ENCODE peak calls at places on chromosomes 7 and 10, in seven cellular contexts. One of them, this sample, is unnamed. For H3K4me1, the result is how much of the 10 kb centered on the place peaks cover.

GRCh38 chr10:72821606-72822005 is 71.9 kb upstream of the OIT3 start:
- DNase-seq in SJSA1: no peak
- DNase-seq in esophagus muscularis mucosa: no peak
- DNase-seq in CD4-positive, alpha-beta memory T cell: no peak
- DNase-seq in neural progenitor cell: no peak
- DNase-seq in astrocyte: peak
- DNase-seq in fibroblast of lung: peak
- DNase-seq in this sample: no peak

GRCh38 chr10:77350711-77351119 is 286.9 kb downstream of the KCNMA1 start:
- DNase-seq in esophagus muscularis mucosa: no peak
- DNase-seq in neural progenitor cell: no peak
- DNase-seq in astrocyte: peak
- DNase-seq in CD4-positive, alpha-beta memory T cell: no peak
- DNase-seq in fibroblast of lung: peak
- DNase-seq in SJSA1: peak
- DNase-seq in this sample: peak

GRCh38 chr10:99869581-99869980 is 87.1 kb downstream of the ABCC2 start:
- DNase-seq in esophagus muscularis mucosa: no peak
- DNase-seq in SJSA1: no peak
- DNase-seq in CD4-positive, alpha-beta memory T cell: no peak
- DNase-seq in neural progenitor cell: no peak
- DNase-seq in astrocyte: no peak
- DNase-seq in fibroblast of lung: no peak
- DNase-seq in this sample: no peak

GRCh38 chr7:151086802-151087246 is 549 bp downstream of the AGAP3 start:
- DNase-seq in SJSA1: peak
- DNase-seq in astrocyte: no peak
- DNase-seq in CD4-positive, alpha-beta memory T cell: no peak
- DNase-seq in neural progenitor cell: peak
- DNase-seq in fibroblast of lung: no peak
- DNase-seq in esophagus muscularis mucosa: no peak
- DNase-seq in this sample: no peak

GRCh38 chr7:158908552-158908951 is 52.2 kb downstream of the DYNC2I1 start:
- DNase-seq in fibroblast of lung: no peak
- DNase-seq in esophagus muscularis mucosa: no peak
- DNase-seq in CD4-positive, alpha-beta memory T cell: no peak
- DNase-seq in neural progenitor cell: no peak
- DNase-seq in SJSA1: no peak
- DNase-seq in astrocyte: no peak
- DNase-seq in this sample: no peak

GRCh38 chr7:42197391-42197790 is 39.6 kb downstream of the GLI3 start:
- DNase-seq in esophagus muscularis mucosa: no peak
- DNase-seq in neural progenitor cell: peak
- DNase-seq in SJSA1: no peak
- DNase-seq in fibroblast of lung: peak
- DNase-seq in astrocyte: peak
- DNase-seq in CD4-positive, alpha-beta memory T cell: no peak
- DNase-seq in this sample: no peak

GRCh38 chr7:130894146-130895005 is 160.4 kb upstream of the KLF14 start:
- DNase-seq in esophagus muscularis mucosa: no peak
- DNase-seq in fibroblast of lung: peak
- DNase-seq in astrocyte: peak
- DNase-seq in CD4-positive, alpha-beta memory T cell: no peak
- DNase-seq in neural progenitor cell: no peak
- DNase-seq in SJSA1: peak
- DNase-seq in this sample: peak

GRCh38 chr7:35565927-35566326 is 129.0 kb downstream of the HERPUD2 start:
- DNase-seq in esophagus muscularis mucosa: no peak
- DNase-seq in astrocyte: no peak
- DNase-seq in fibroblast of lung: peak
- DNase-seq in neural progenitor cell: no peak
- DNase-seq in SJSA1: no peak
- DNase-seq in CD4-positive, alpha-beta memory T cell: no peak
- DNase-seq in this sample: peak

GRCh38 chr10:74640134-74640533 is 186.3 kb upstream of the KAT6B start:
- DNase-seq in astrocyte: peak
- DNase-seq in SJSA1: no peak
- DNase-seq in fibroblast of lung: peak
- DNase-seq in CD4-positive, alpha-beta memory T cell: no peak
- DNase-seq in neural progenitor cell: peak
- DNase-seq in esophagus muscularis mucosa: no peak
- DNase-seq in this sample: no peak

DNA sequence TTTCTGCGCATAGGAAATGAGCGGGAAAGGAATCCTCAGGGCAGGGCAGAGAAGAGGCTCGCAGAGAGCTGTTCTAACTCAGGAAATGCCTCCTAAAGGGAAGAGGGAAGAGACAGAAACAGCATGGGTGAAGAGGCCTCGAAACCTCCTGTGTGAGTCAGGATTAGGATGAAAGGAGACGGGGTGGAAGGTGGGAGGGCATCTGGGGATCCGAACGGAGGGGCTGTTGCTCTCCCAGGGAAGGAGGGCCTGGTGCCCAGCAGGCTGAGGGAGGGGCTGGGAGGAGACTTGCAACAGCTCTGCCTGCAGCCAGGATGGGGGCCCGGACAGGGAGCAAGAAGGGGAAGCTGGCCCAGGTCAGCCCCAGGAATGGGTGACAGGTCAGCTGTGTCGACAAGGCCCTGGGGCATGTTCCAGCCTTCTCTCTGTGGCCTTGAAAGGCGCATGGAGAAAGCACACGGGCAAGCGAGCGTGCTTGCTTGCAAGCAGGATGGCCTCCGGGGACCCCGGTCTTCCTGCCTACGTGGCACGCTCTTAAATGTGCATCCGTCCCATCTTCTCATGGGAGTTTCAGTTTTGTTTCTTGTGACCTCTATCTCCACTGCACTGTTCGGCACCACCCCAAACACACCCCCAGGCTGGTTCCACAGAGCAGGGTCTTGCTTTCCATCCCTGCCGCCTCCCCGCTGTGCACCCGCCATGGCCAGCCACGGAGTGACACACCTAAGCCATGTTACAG is 63.5 kb downstream of the HIPK2 start:
- DNase-seq in SJSA1: no peak
- DNase-seq in fibroblast of lung: no peak
- DNase-seq in esophagus muscularis mucosa: no peak
- DNase-seq in astrocyte: no peak
- DNase-seq in neural progenitor cell: peak
- DNase-seq in CD4-positive, alpha-beta memory T cell: no peak
- DNase-seq in this sample: no peak
- H3K27ac ChIP-seq in SJSA1: no peak
- H3K27ac ChIP-seq in fibroblast of lung: no peak
- H3K27ac ChIP-seq in esophagus muscularis mucosa: peak
- H3K27ac ChIP-seq in astrocyte: no peak
- H3K27ac ChIP-seq in neural progenitor cell: no peak
- H3K27ac ChIP-seq in CD4-positive, alpha-beta memory T cell: no peak
- H3K27ac ChIP-seq in this sample: no peak

DNA sequence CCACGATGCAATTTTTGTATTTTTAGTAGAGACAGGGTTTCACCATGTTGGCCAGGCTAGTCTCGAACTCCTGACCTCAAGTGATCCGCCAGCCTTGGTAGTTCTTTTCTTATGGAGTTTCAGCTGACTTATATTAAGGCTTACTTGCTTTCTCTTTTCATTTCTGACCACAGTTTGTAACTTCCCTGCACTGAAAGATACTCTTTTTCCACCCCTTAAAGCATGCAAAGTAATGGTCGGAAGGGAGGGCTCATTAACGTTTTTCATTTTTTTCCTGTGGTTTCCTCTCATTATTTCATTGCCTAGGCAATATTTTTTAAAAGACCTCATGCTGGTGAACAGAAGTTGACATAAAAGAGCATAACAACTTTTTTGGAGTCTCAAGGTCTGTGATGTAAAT is 27.0 kb downstream of the ADRB1 start:
- DNase-seq in neural progenitor cell: no peak
- DNase-seq in CD4-positive, alpha-beta memory T cell: no peak
- DNase-seq in SJSA1: no peak
- DNase-seq in esophagus muscularis mucosa: no peak
- DNase-seq in astrocyte: no peak
- DNase-seq in fibroblast of lung: no peak
- DNase-seq in this sample: no peak
- H3K4me3 ChIP-seq in neural progenitor cell: no peak
- H3K4me3 ChIP-seq in CD4-positive, alpha-beta memory T cell: no peak
- H3K4me3 ChIP-seq in SJSA1: no peak
- H3K4me3 ChIP-seq in esophagus muscularis mucosa: no peak
- H3K4me3 ChIP-seq in astrocyte: no peak
- H3K4me3 ChIP-seq in fibroblast of lung: no peak
- H3K4me3 ChIP-seq in this sample: no peak

DNA sequence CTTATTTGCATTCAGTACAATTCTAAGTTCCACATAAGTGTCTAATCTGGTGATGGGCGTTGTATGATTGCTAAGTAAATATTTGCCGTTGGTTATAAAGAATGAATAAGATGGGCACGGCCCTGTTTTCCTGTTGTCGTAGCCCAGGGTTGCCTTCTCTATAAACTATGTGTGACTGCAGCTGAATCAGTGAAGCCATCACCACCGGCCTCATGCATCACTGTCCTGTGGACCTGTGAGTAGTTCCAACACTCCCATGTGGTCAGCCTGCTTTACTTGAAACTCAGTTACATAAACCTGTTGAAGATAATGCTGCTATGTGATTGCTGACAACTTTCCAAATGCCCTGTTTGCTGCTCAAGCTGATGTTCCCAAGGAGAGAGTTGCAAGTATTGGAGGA is 21.6 kb upstream of the KLF6 start:
- DNase-seq in astrocyte: peak
- DNase-seq in SJSA1: no peak
- DNase-seq in neural progenitor cell: no peak
- DNase-seq in CD4-positive, alpha-beta memory T cell: peak
- DNase-seq in esophagus muscularis mucosa: no peak
- DNase-seq in fibroblast of lung: peak
- DNase-seq in this sample: no peak
- H3K4me1 ChIP-seq in astrocyte: half or more
- H3K4me1 ChIP-seq in SJSA1: half or more
- H3K4me1 ChIP-seq in neural progenitor cell: under half
- H3K4me1 ChIP-seq in CD4-positive, alpha-beta memory T cell: half or more
- H3K4me1 ChIP-seq in esophagus muscularis mucosa: half or more
- H3K4me1 ChIP-seq in fibroblast of lung: under half
- H3K4me1 ChIP-seq in this sample: under half

GRCh38 chr10:107894521-107894920 is 730.0 kb upstream of the SORCS1 start:
- DNase-seq in CD4-positive, alpha-beta memory T cell: no peak
- DNase-seq in SJSA1: no peak
- DNase-seq in fibroblast of lung: no peak
- DNase-seq in esophagus muscularis mucosa: no peak
- DNase-seq in astrocyte: no peak
- DNase-seq in neural progenitor cell: no peak
- DNase-seq in this sample: no peak

GRCh38 chr10:107889101-107889500 is 724.6 kb upstream of the SORCS1 start:
- DNase-seq in esophagus muscularis mucosa: no peak
- DNase-seq in fibroblast of lung: no peak
- DNase-seq in astrocyte: no peak
- DNase-seq in CD4-positive, alpha-beta memory T cell: no peak
- DNase-seq in neural progenitor cell: no peak
- DNase-seq in SJSA1: no peak
- DNase-seq in this sample: no peak
- H3K27ac ChIP-seq in esophagus muscularis mucosa: no peak
- H3K27ac ChIP-seq in fibroblast of lung: no peak
- H3K27ac ChIP-seq in astrocyte: no peak
- H3K27ac ChIP-seq in CD4-positive, alpha-beta memory T cell: no peak
- H3K27ac ChIP-seq in neural progenitor cell: no peak
- H3K27ac ChIP-seq in SJSA1: no peak
- H3K27ac ChIP-seq in this sample: no peak

DNA sequence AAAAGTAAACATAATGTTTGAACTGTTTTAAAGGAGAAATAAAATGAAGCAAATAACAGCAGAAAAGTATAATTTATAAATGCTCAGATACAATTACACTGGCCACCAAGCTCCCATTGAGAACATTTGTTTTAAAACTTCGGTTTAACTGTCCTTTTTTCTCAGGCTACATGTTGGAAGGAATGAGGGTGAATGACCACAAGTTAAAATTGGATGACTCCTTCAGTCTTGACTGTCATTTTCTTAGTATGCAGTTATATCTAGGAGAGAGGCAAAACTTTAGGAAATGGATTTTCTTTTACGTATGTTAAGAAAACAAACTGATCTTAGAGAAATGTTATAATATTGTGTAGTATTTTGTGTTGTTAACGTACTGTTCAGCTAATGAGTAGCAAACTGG is 5.0 kb downstream of the TRIM24 start:
- DNase-seq in fibroblast of lung: peak
- DNase-seq in neural progenitor cell: no peak
- DNase-seq in astrocyte: peak
- DNase-seq in esophagus muscularis mucosa: no peak
- DNase-seq in SJSA1: no peak
- DNase-seq in CD4-positive, alpha-beta memory T cell: no peak
- DNase-seq in this sample: no peak
- H3K4me3 ChIP-seq in fibroblast of lung: no peak
- H3K4me3 ChIP-seq in neural progenitor cell: peak
- H3K4me3 ChIP-seq in astrocyte: no peak
- H3K4me3 ChIP-seq in esophagus muscularis mucosa: no peak
- H3K4me3 ChIP-seq in SJSA1: no peak
- H3K4me3 ChIP-seq in CD4-positive, alpha-beta memory T cell: no peak
- H3K4me3 ChIP-seq in this sample: no peak

This sample was measured in SJCRH30.